ENCODE peak calls at places on chromosome 17, in eight cellular contexts. O is germinal center; K is NCI-H2029; G is mesendoderm; X is colonic mucosa; I is HS-5; L is activated T-helper 1 cell treated with Interleukin-2 at 50 U/mL for 16 hours; Y is activated T-cell treated with anti-CD3 and anti-CD28 coated beads, Interleukin-2, amount 50 U/mL, for 1 hour. D is an unnamed sample.

GRCh38 chr17:64036198-64036922 is 15.9 kb upstream of the ICAM2 start:
- DNase-seq in Y (no peak), K (no peak), X (peak), I (no peak), O (no peak), L (no peak), G (peak), D (no peak)

GRCh38 chr17:78525511-78526160 is 51.6 kb downstream of the DNAH17 start:
- DNase-seq in Y (no peak), O (no peak), K (no peak), G (no peak), X (no peak), I (no peak), L (no peak), D (no peak)

GRCh38 chr17:55005520-55005919 is 37.0 kb downstream of the STXBP4 start:
- DNase-seq in Y (no peak), G (peak), K (no peak), O (no peak), I (no peak), X (no peak), L (no peak), D (peak)

GRCh38 chr17:40070895-40071719 is 8.3 kb downstream of the THRA start:
- DNase-seq in L (no peak), K (peak), X (peak), I (no peak), Y (no peak), G (no peak), O (no peak), D (no peak)

GRCh38 chr17:43467981-43468541 is 15.7 kb upstream of the DHX8 start:
- DNase-seq in K (no peak), O (no peak), I (no peak), X (no peak), Y (no peak), G (no peak), L (no peak), D (peak)

GRCh38 chr17:40097931-40098845 is 2.2 kb downstream of the NR1D1 start:
- DNase-seq in L (no peak), I (no peak), X (peak), O (no peak), G (no peak), Y (no peak), K (no peak), D (no peak)

GRCh38 chr17:1961187-1961586 is 63.9 kb downstream of the RTN4RL1 start:
- DNase-seq in I (no peak), O (no peak), L (no peak), K (peak), G (peak), X (no peak), Y (no peak), D (peak)

GRCh38 chr17:59513934-59514841 is 51.2 kb upstream of the DHX40 start:
- DNase-seq in G (no peak), Y (no peak), O (no peak), X (peak), K (peak), L (no peak), I (no peak), D (peak)

GRCh38 chr17:71188811-71189492 is 931.9 kb upstream of the SOX9 start:
- DNase-seq in Y (no peak), L (no peak), X (no peak), O (no peak), G (no peak), K (no peak), I (peak), D (no peak)

GRCh38 chr17:50508573-50509460 is 578 bp downstream of the MYCBPAP start:
- DNase-seq in L (no peak), Y (no peak), X (no peak), I (no peak), O (no peak), G (no peak), K (no peak), D (peak)

GRCh38 chr17:75241996-75242460 is 19.4 kb downstream of the GGA3 start:
- DNase-seq in O (no peak), X (no peak), G (no peak), L (no peak), I (no peak), K (no peak), Y (no peak), D (no peak)

D was measured in left kidney.